ENCODE peak calls at places on chromosomes 1 and 21, in six cellular contexts. Y is IMR-90, S is adrenal gland, L is body of pancreas, E is vagina, V is testis. D is an unnamed sample.

GRCh38 chr1:53826367-53826766 is 11.7 kb downstream of the NDC1 start:
- DNase-seq in Y (peak; percentile 43), S (no peak), L (no peak), E (no peak), V (no peak), D (no peak)

GRCh38 chr21:31781737-31782136 is 49.8 kb upstream of the SCAF4 start:
- DNase-seq in Y (peak; percentile 53), S (peak; percentile 59), L (peak; percentile 22), E (no peak), V (peak; percentile 70), D (no peak)

GRCh38 chr1:78060857-78061563 is 15.2 kb downstream of the GIPC2 start:
- DNase-seq in Y (no peak), S (no peak), L (no peak), E (no peak), V (no peak), D (no peak)

GRCh38 chr1:246691622-246692495 is 32.4 kb upstream of the SCCPDH start:
- DNase-seq in Y (no peak), S (no peak), L (no peak), E (no peak), V (no peak), D (no peak)

GRCh38 chr1:63949965-63950364 is 176.1 kb downstream of the ROR1 start:
- DNase-seq in Y (no peak), S (no peak), L (no peak), E (no peak), V (peak; percentile 57), D (no peak)

GRCh38 chr21:36821032-36821299 is 122.1 kb downstream of the SIM2 start:
- DNase-seq in Y (no peak), S (no peak), L (no peak), E (no peak), V (no peak), D (no peak)

GRCh38 chr1:177464682-177465081 is 293.9 kb downstream of the BRINP2 start:
- DNase-seq in Y (no peak), S (no peak), L (no peak), E (no peak), V (no peak), D (no peak)

GRCh38 chr21:27423073-27423472 is 456.2 kb upstream of the ADAMTS5 start:
- DNase-seq in Y (peak; percentile 95), S (peak; percentile 27), L (peak; percentile 29), E (no peak), V (peak; percentile 53), D (peak; percentile 38)

GRCh38 chr1:61012365-61012764 is 70.0 kb upstream of the NFIA start:
- DNase-seq in Y (no peak), S (no peak), L (no peak), E (no peak), V (no peak), D (no peak)

GRCh38 chr1:93738926-93739325 is 57.3 kb upstream of the BCAR3 start:
- DNase-seq in Y (no peak), S (no peak), L (no peak), E (no peak), V (no peak), D (no peak)

GRCh38 chr1:153540394-153541361 is at the start of gene S100A5:
- DNase-seq in Y (peak; percentile 55), S (no peak), L (no peak), E (peak; percentile 91), V (no peak), D (no peak)

GRCh38 chr21:35475768-35476167 is 426.7 kb upstream of the RUNX1 start:
- DNase-seq in Y (peak; percentile 75), S (no peak), L (no peak), E (no peak), V (no peak), D (no peak)

GRCh38 chr1:51667556-51667955 is 50.7 kb downstream of the OSBPL9 start:
- DNase-seq in Y (no peak), S (no peak), L (no peak), E (no peak), V (no peak), D (no peak)

GRCh38 chr1:219659682-219660081 is 46.8 kb upstream of the ZC3H11B start:
- DNase-seq in Y (peak; percentile 80), S (no peak), L (no peak), E (no peak), V (no peak), D (no peak)

GRCh38 chr1:212561501-212561931 is 47.0 kb upstream of the ATF3 start:
- DNase-seq in Y (peak; percentile 76), S (peak; percentile 81), L (no peak), E (no peak), V (no peak), D (no peak)

GRCh38 chr1:21946836-21947587 is 9.9 kb upstream of the HSPG2 start:
- DNase-seq in Y (no peak), S (peak; percentile 57), L (no peak), E (no peak), V (no peak), D (no peak)

GRCh38 chr1:226956942-226957713 is 17.0 kb downstream of the COQ8A start:
- DNase-seq in Y (no peak), S (no peak), L (no peak), E (no peak), V (no peak), D (no peak)

GRCh38 chr1:218718977-218719376 is 373.8 kb downstream of the TGFB2 start:
- DNase-seq in Y (peak; percentile 98), S (no peak), L (no peak), E (no peak), V (no peak), D (no peak)

GRCh38 chr1:153611024-153611352 is 1.9 kb downstream of the S100A16 start:
- DNase-seq in Y (no peak), S (no peak), L (no peak), E (no peak), V (no peak), D (no peak)

GRCh38 chr1:74396942-74397341 is 115.5 kb downstream of the LRRC53 start:
- DNase-seq in Y (peak; percentile 38), S (no peak), L (no peak), E (no peak), V (peak; percentile 74), D (no peak)

GRCh38 chr1:20601123-20601825 is 12.4 kb downstream of the CDA start:
- DNase-seq in Y (peak; percentile 64), S (no peak), L (no peak), E (no peak), V (peak; percentile 38), D (no peak)

GRCh38 chr1:160618763-160619274 is 28.0 kb downstream of the SLAMF1 start:
- DNase-seq in Y (no peak), S (no peak), L (no peak), E (no peak), V (no peak), D (no peak)

GRCh38 chr1:38089712-38090360 is 43.2 kb upstream of the POU3F1 start:
- DNase-seq in Y (no peak), S (no peak), L (no peak), E (no peak), V (no peak), D (no peak)

GRCh38 chr1:65069186-65069585 is 78.8 kb upstream of the AK4 start:
- DNase-seq in Y (no peak), S (no peak), L (no peak), E (no peak), V (no peak), D (no peak)

GRCh38 chr1:77671836-77672235 is 10.6 kb downstream of the ZZZ3 start:
- DNase-seq in Y (peak; percentile 53), S (no peak), L (no peak), E (no peak), V (no peak), D (no peak)

GRCh38 chr1:40344597-40344996 is 27.5 kb upstream of the COL9A2 start:
- DNase-seq in Y (peak; percentile 79), S (peak; percentile 55), L (peak; percentile 23), E (no peak), V (peak; percentile 41), D (peak; percentile 44)

GRCh38 chr1:40351124-40351523 is 22.4 kb upstream of the SMAP2 start:
- DNase-seq in Y (no peak), S (no peak), L (no peak), E (no peak), V (no peak), D (no peak)

GRCh38 chr1:40353081-40353480 is 20.4 kb upstream of the SMAP2 start:
- DNase-seq in Y (no peak), S (no peak), L (no peak), E (no peak), V (no peak), D (no peak)

GRCh38 chr1:40352126-40352525 is 21.4 kb upstream of the SMAP2 start:
- DNase-seq in Y (no peak), S (no peak), L (no peak), E (no peak), V (no peak), D (no peak)

DNA sequence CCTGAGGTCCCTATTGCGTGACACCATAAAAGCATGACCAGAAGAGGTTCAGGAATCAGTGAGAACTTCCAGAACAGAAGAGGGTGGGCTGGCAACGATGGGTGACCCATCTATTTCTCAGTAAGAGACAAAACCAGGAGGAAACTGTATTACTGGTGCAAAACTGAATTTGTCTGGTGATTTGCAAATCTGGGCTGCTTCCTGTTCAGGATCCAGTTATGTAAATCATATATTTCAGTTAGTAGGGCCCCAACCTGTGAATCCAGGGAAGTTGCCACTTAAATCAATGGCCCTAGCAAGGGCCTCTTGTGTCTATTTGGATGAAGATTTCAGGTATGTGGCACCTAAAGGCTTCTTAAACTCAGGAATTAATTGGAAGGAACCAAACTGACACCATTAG is 23.1 kb upstream of the SMAP2 start:
- DNase-seq in Y (no peak), S (no peak), L (no peak), E (no peak), V (no peak), D (no peak)
- TF ChIP-seq POLR2A in Y (no peak), S (no peak), L (no peak), E (no peak), V (no peak), D (no peak)

GRCh38 chr1:100811808-100812207 is 82.8 kb downstream of the EXTL2 start:
- DNase-seq in Y (peak; percentile 51), S (no peak), L (no peak), E (no peak), V (no peak), D (no peak)

GRCh38 chr1:100810360-100810759 is 84.3 kb downstream of the EXTL2 start:
- DNase-seq in Y (peak; percentile 43), S (no peak), L (no peak), E (no peak), V (no peak), D (no peak)

GRCh38 chr1:100816049-100816448 is 78.6 kb downstream of the EXTL2 start:
- DNase-seq in Y (no peak), S (no peak), L (no peak), E (no peak), V (no peak), D (no peak)
- TF ChIP-seq POLR2A in Y (no peak), S (no peak), L (no peak), E (no peak), V (no peak), D (no peak)

DNA sequence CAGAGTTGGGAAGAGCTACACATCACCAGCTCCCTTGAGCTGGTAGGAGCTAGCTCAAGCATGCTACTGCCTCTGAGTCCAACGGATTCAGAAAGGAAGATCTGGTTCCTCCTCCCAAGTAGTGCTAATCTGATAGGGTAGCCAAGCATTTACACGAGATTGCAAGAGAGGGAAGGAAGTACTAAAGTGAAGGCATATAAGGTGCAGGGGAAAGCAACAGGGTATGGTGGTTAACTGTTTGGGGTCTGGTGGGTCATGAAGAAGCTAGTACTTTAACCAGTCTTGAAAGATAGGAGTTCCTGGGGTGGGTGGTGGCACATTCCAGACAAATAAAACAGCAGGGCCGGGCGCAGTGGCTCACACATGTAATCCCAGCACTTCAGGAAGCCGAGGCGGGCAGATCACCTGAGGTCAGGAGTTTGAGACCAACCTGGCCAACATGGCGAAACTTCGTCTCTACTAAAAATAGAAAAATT is 20.2 kb upstream of the ZNF436 start:
- DNase-seq in Y (no peak), S (no peak), L (no peak), E (no peak), V (no peak), D (no peak)
- TF ChIP-seq POLR2A in Y (no peak), S (no peak), L (no peak), E (no peak), V (no peak), D (no peak)

GRCh38 chr1:26542781-26543443 is 13.4 kb downstream of the RPS6KA1 start:
- DNase-seq in Y (no peak), S (no peak), L (no peak), E (no peak), V (no peak), D (no peak)
- TF ChIP-seq POLR2A in Y (no peak), S (no peak), L (no peak), E (no peak), V (no peak), D (no peak)

D was measured in stomach.